ENCODE peak calls at places on chromosomes 2 and 18, in nine cellular contexts. One of them, this sample, is unnamed.

GRCh38 chr2:230690439-230690838 is 22.2 kb upstream of the CAB39 start:
- DNase-seq in cardiac muscle cell: no peak
- DNase-seq in tibial nerve: no peak
- DNase-seq in heart left ventricle: no peak
- DNase-seq in esophagus squamous epithelium: no peak
- DNase-seq in spleen: no peak
- DNase-seq in right atrium auricular region: no peak
- DNase-seq in psoas muscle: peak; percentile 71
- DNase-seq in left ventricle myocardium inferior: peak; percentile 33
- DNase-seq in this sample: no peak

GRCh38 chr2:12636837-12637581 is 79.7 kb upstream of the TRIB2 start:
- DNase-seq in psoas muscle: no peak
- DNase-seq in esophagus squamous epithelium: no peak
- DNase-seq in spleen: no peak
- DNase-seq in tibial nerve: no peak
- DNase-seq in right atrium auricular region: no peak
- DNase-seq in heart left ventricle: no peak
- DNase-seq in cardiac muscle cell: peak; percentile 38
- DNase-seq in left ventricle myocardium inferior: no peak
- DNase-seq in this sample: peak; percentile 50

GRCh38 chr2:234444888-234445287 is 52.0 kb downstream of the ARL4C start:
- DNase-seq in right atrium auricular region: no peak
- DNase-seq in esophagus squamous epithelium: no peak
- DNase-seq in psoas muscle: no peak
- DNase-seq in cardiac muscle cell: no peak
- DNase-seq in heart left ventricle: peak; percentile 60
- DNase-seq in left ventricle myocardium inferior: peak; percentile 24
- DNase-seq in spleen: peak; percentile 91
- DNase-seq in tibial nerve: no peak
- DNase-seq in this sample: no peak

GRCh38 chr2:16026816-16027501 is 86.6 kb downstream of the MYCN start:
- DNase-seq in tibial nerve: no peak
- DNase-seq in left ventricle myocardium inferior: no peak
- DNase-seq in cardiac muscle cell: no peak
- DNase-seq in psoas muscle: no peak
- DNase-seq in spleen: no peak
- DNase-seq in heart left ventricle: no peak
- DNase-seq in esophagus squamous epithelium: no peak
- DNase-seq in right atrium auricular region: no peak
- DNase-seq in this sample: peak; percentile 100

GRCh38 chr18:26863122-26863879 is 2.2 kb downstream of the AQP4 start:
- DNase-seq in heart left ventricle: peak; percentile 78
- DNase-seq in tibial nerve: no peak
- DNase-seq in cardiac muscle cell: peak; percentile 78
- DNase-seq in right atrium auricular region: peak; percentile 63
- DNase-seq in left ventricle myocardium inferior: peak; percentile 83
- DNase-seq in spleen: no peak
- DNase-seq in psoas muscle: peak; percentile 95
- DNase-seq in esophagus squamous epithelium: no peak
- DNase-seq in this sample: peak; percentile 40

GRCh38 chr2:102803897-102804217 is 42.0 kb downstream of the TMEM182 start:
- DNase-seq in left ventricle myocardium inferior: no peak
- DNase-seq in right atrium auricular region: no peak
- DNase-seq in esophagus squamous epithelium: no peak
- DNase-seq in cardiac muscle cell: no peak
- DNase-seq in heart left ventricle: no peak
- DNase-seq in spleen: no peak
- DNase-seq in psoas muscle: peak; percentile 56
- DNase-seq in tibial nerve: no peak
- DNase-seq in this sample: no peak

GRCh38 chr2:172896541-172897144 is 161.0 kb downstream of the RAPGEF4 start:
- DNase-seq in right atrium auricular region: no peak
- DNase-seq in psoas muscle: no peak
- DNase-seq in tibial nerve: no peak
- DNase-seq in left ventricle myocardium inferior: no peak
- DNase-seq in spleen: no peak
- DNase-seq in heart left ventricle: no peak
- DNase-seq in cardiac muscle cell: no peak
- DNase-seq in esophagus squamous epithelium: no peak
- DNase-seq in this sample: no peak

GRCh38 chr2:222305510-222306392 is 7.0 kb upstream of the PAX3 start:
- DNase-seq in cardiac muscle cell: peak; percentile 65
- DNase-seq in esophagus squamous epithelium: no peak
- DNase-seq in right atrium auricular region: no peak
- DNase-seq in tibial nerve: no peak
- DNase-seq in psoas muscle: no peak
- DNase-seq in spleen: peak; percentile 78
- DNase-seq in left ventricle myocardium inferior: no peak
- DNase-seq in heart left ventricle: no peak
- DNase-seq in this sample: no peak

GRCh38 chr18:6929370-6930102 is 188.1 kb downstream of the LAMA1 start:
- DNase-seq in heart left ventricle: no peak
- DNase-seq in cardiac muscle cell: no peak
- DNase-seq in right atrium auricular region: no peak
- DNase-seq in psoas muscle: no peak
- DNase-seq in spleen: no peak
- DNase-seq in left ventricle myocardium inferior: no peak
- DNase-seq in esophagus squamous epithelium: no peak
- DNase-seq in tibial nerve: no peak
- DNase-seq in this sample: peak; percentile 70

GRCh38 chr2:134124047-134124753 is 129.7 kb upstream of the MGAT5 start:
- DNase-seq in heart left ventricle: no peak
- DNase-seq in tibial nerve: no peak
- DNase-seq in left ventricle myocardium inferior: no peak
- DNase-seq in psoas muscle: no peak
- DNase-seq in esophagus squamous epithelium: no peak
- DNase-seq in spleen: no peak
- DNase-seq in cardiac muscle cell: peak; percentile 44
- DNase-seq in right atrium auricular region: no peak
- DNase-seq in this sample: peak; percentile 52

GRCh38 chr2:157504623-157505022 is 60.7 kb upstream of the CYTIP start:
- DNase-seq in spleen: no peak
- DNase-seq in cardiac muscle cell: no peak
- DNase-seq in left ventricle myocardium inferior: no peak
- DNase-seq in esophagus squamous epithelium: no peak
- DNase-seq in right atrium auricular region: no peak
- DNase-seq in heart left ventricle: no peak
- DNase-seq in psoas muscle: no peak
- DNase-seq in tibial nerve: no peak
- DNase-seq in this sample: no peak

GRCh38 chr2:172693037-172693436 is 42.6 kb upstream of the RAPGEF4 start:
- DNase-seq in psoas muscle: no peak
- DNase-seq in spleen: no peak
- DNase-seq in heart left ventricle: peak; percentile 65
- DNase-seq in left ventricle myocardium inferior: peak; percentile 72
- DNase-seq in right atrium auricular region: peak; percentile 64
- DNase-seq in esophagus squamous epithelium: no peak
- DNase-seq in cardiac muscle cell: no peak
- DNase-seq in tibial nerve: no peak
- DNase-seq in this sample: peak; percentile 16

GRCh38 chr2:100983684-100984310 is 18.3 kb upstream of the RPL31 start:
- DNase-seq in esophagus squamous epithelium: no peak
- DNase-seq in tibial nerve: no peak
- DNase-seq in right atrium auricular region: no peak
- DNase-seq in spleen: no peak
- DNase-seq in heart left ventricle: no peak
- DNase-seq in psoas muscle: no peak
- DNase-seq in left ventricle myocardium inferior: no peak
- DNase-seq in cardiac muscle cell: no peak
- DNase-seq in this sample: no peak

GRCh38 chr2:238096311-238097011 is 3.7 kb upstream of the ESPNL start:
- DNase-seq in spleen: no peak
- DNase-seq in tibial nerve: no peak
- DNase-seq in psoas muscle: peak; percentile 42
- DNase-seq in esophagus squamous epithelium: no peak
- DNase-seq in heart left ventricle: no peak
- DNase-seq in right atrium auricular region: peak; percentile 40
- DNase-seq in cardiac muscle cell: no peak
- DNase-seq in left ventricle myocardium inferior: no peak
- DNase-seq in this sample: no peak

GRCh38 chr2:218230882-218231281 is 13.9 kb downstream of the ARPC2 start:
- DNase-seq in cardiac muscle cell: no peak
- DNase-seq in psoas muscle: no peak
- DNase-seq in tibial nerve: no peak
- DNase-seq in spleen: no peak
- DNase-seq in heart left ventricle: no peak
- DNase-seq in esophagus squamous epithelium: no peak
- DNase-seq in right atrium auricular region: no peak
- DNase-seq in left ventricle myocardium inferior: no peak
- DNase-seq in this sample: no peak

GRCh38 chr2:145332210-145332609 is 812.3 kb upstream of the ZEB2 start:
- DNase-seq in cardiac muscle cell: no peak
- DNase-seq in left ventricle myocardium inferior: no peak
- DNase-seq in spleen: no peak
- DNase-seq in heart left ventricle: no peak
- DNase-seq in tibial nerve: no peak
- DNase-seq in esophagus squamous epithelium: no peak
- DNase-seq in psoas muscle: no peak
- DNase-seq in right atrium auricular region: no peak
- DNase-seq in this sample: no peak

GRCh38 chr2:219453691-219454131 is 19.1 kb downstream of the SPEG start:
- DNase-seq in tibial nerve: peak; percentile 17
- DNase-seq in cardiac muscle cell: peak; percentile 60
- DNase-seq in spleen: no peak
- DNase-seq in heart left ventricle: peak; percentile 85
- DNase-seq in psoas muscle: peak; percentile 78
- DNase-seq in esophagus squamous epithelium: no peak
- DNase-seq in right atrium auricular region: peak; percentile 83
- DNase-seq in left ventricle myocardium inferior: peak; percentile 76
- DNase-seq in this sample: peak; percentile 97

GRCh38 chr2:219455635-219456034 is 21.0 kb downstream of the SPEG start:
- DNase-seq in tibial nerve: no peak
- DNase-seq in esophagus squamous epithelium: no peak
- DNase-seq in heart left ventricle: no peak
- DNase-seq in spleen: no peak
- DNase-seq in psoas muscle: no peak
- DNase-seq in right atrium auricular region: no peak
- DNase-seq in left ventricle myocardium inferior: no peak
- DNase-seq in cardiac muscle cell: no peak
- DNase-seq in this sample: no peak

GRCh38 chr2:219452361-219453317 is 18.0 kb downstream of the SPEG start:
- DNase-seq in cardiac muscle cell: no peak
- DNase-seq in tibial nerve: peak; percentile 21
- DNase-seq in esophagus squamous epithelium: no peak
- DNase-seq in spleen: no peak
- DNase-seq in heart left ventricle: peak; percentile 66
- DNase-seq in right atrium auricular region: peak; percentile 81
- DNase-seq in left ventricle myocardium inferior: no peak
- DNase-seq in psoas muscle: peak; percentile 90
- DNase-seq in this sample: peak; percentile 93

GRCh38 chr2:219451626-219452360 is 17.1 kb downstream of the SPEG start:
- DNase-seq in cardiac muscle cell: no peak
- DNase-seq in spleen: no peak
- DNase-seq in right atrium auricular region: peak; percentile 78
- DNase-seq in esophagus squamous epithelium: no peak
- DNase-seq in left ventricle myocardium inferior: peak; percentile 65
- DNase-seq in heart left ventricle: peak; percentile 69
- DNase-seq in tibial nerve: no peak
- DNase-seq in psoas muscle: peak; percentile 92
- DNase-seq in this sample: peak; percentile 83

DNA sequence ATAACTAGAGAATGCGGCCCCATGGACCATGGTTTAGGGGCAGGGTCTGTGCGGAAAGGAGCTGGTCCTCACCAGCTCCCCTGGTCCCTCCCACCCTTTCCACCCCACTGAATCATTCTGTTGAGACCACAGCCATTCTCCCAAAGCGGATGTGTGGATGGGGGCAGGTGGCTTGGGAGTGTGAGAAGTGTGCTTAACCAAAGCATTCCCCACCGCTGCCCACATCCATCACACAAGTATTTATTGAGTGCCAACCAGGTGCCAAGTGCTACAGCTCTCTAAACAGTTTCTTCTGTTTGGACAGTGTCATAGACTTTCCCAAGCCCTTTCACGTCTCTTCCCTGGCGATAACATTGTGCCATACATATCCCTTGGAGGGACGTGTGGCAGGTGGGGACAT is 19.6 kb downstream of the SPEG start:
- DNase-seq in heart left ventricle: no peak
- DNase-seq in left ventricle myocardium inferior: no peak
- DNase-seq in right atrium auricular region: no peak
- DNase-seq in spleen: no peak
- DNase-seq in cardiac muscle cell: no peak
- DNase-seq in esophagus squamous epithelium: no peak
- DNase-seq in psoas muscle: no peak
- DNase-seq in tibial nerve: no peak
- DNase-seq in this sample: no peak
- H3K4me1 ChIP-seq in heart left ventricle: no peaks in the 10 kb centered on the region
- H3K4me1 ChIP-seq in left ventricle myocardium inferior: peaks cover 54% of the 10 kb centered on the region
- H3K4me1 ChIP-seq in right atrium auricular region: no peaks in the 10 kb centered on the region
- H3K4me1 ChIP-seq in spleen: peaks cover under 1% of the 10 kb centered on the region
- H3K4me1 ChIP-seq in cardiac muscle cell: peaks cover 32% of the 10 kb centered on the region
- H3K4me1 ChIP-seq in esophagus squamous epithelium: peaks cover 33% of the 10 kb centered on the region
- H3K4me1 ChIP-seq in psoas muscle: peaks cover 66% of the 10 kb centered on the region
- H3K4me1 ChIP-seq in tibial nerve: peaks cover 15% of the 10 kb centered on the region
- H3K4me1 ChIP-seq in this sample: peaks cover 40% of the 10 kb centered on the region

GRCh38 chr18:2223859-2224258 is 347.4 kb downstream of the METTL4 start:
- DNase-seq in right atrium auricular region: no peak
- DNase-seq in heart left ventricle: no peak
- DNase-seq in spleen: no peak
- DNase-seq in psoas muscle: no peak
- DNase-seq in tibial nerve: peak; percentile 33
- DNase-seq in esophagus squamous epithelium: no peak
- DNase-seq in left ventricle myocardium inferior: no peak
- DNase-seq in cardiac muscle cell: peak; percentile 21
- DNase-seq in this sample: peak; percentile 2
- TF ChIP-seq CTCF in right atrium auricular region: peak; percentile 46
- TF ChIP-seq CTCF in heart left ventricle: peak; percentile 32
- TF ChIP-seq CTCF in spleen: peak; percentile 37
- TF ChIP-seq CTCF in psoas muscle: peak; percentile 23
- TF ChIP-seq CTCF in tibial nerve: no peak
- TF ChIP-seq CTCF in esophagus squamous epithelium: peak; percentile 47
- TF ChIP-seq CTCF in left ventricle myocardium inferior: peak; percentile 70
- TF ChIP-seq CTCF in cardiac muscle cell: peak; percentile 76
- TF ChIP-seq CTCF in this sample: peak; percentile 40

GRCh38 chr2:176152350-176153181 is 1.2 kb downstream of the HOXD4 start:
- DNase-seq in spleen: no peak
- DNase-seq in esophagus squamous epithelium: no peak
- DNase-seq in psoas muscle: no peak
- DNase-seq in right atrium auricular region: no peak
- DNase-seq in cardiac muscle cell: no peak
- DNase-seq in heart left ventricle: no peak
- DNase-seq in tibial nerve: no peak
- DNase-seq in left ventricle myocardium inferior: no peak
- DNase-seq in this sample: no peak
- H3K27me3 ChIP-seq in spleen: peaks cover 76% of the 10 kb centered on the region
- H3K27me3 ChIP-seq in esophagus squamous epithelium: peaks cover 100% of the 10 kb centered on the region
- H3K27me3 ChIP-seq in psoas muscle: peaks cover 2% of the 10 kb centered on the region
- H3K27me3 ChIP-seq in right atrium auricular region: peaks cover 52% of the 10 kb centered on the region
- H3K27me3 ChIP-seq in cardiac muscle cell: peaks cover 100% of the 10 kb centered on the region
- H3K27me3 ChIP-seq in heart left ventricle: peaks cover 98% of the 10 kb centered on the region
- H3K27me3 ChIP-seq in tibial nerve: no peaks in the 10 kb centered on the region
- H3K27me3 ChIP-seq in left ventricle myocardium inferior: peaks cover 100% of the 10 kb centered on the region
- H3K27me3 ChIP-seq in this sample: no peaks in the 10 kb centered on the region

DNA sequence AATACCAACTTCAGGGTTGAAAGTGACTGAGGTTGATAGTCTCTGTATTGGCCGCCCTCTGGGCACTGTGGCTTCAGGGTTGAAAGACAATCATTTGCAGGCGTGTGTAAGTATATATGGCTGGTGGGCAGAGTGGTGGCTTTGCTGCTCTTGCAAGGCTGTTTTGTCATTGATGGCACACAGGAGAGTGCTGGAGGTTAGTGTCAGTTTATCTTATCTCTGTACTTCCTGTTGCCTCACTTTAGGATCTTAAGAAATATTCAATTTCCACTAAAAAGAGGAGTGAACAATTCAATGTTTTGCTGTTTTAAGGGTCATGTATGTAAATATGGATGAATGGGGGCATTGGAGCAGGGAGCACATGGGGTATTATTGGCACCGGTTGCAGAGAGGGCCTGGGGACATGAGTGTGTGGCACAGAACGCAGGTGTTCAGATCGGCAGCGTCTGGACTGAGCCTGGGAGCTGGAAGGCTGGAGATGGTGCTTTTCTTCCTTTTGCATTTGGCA is 51.5 kb downstream of the NCK2 start:
- DNase-seq in heart left ventricle: no peak
- DNase-seq in spleen: no peak
- DNase-seq in right atrium auricular region: no peak
- DNase-seq in left ventricle myocardium inferior: no peak
- DNase-seq in psoas muscle: no peak
- DNase-seq in esophagus squamous epithelium: no peak
- DNase-seq in tibial nerve: no peak
- DNase-seq in cardiac muscle cell: no peak
- DNase-seq in this sample: peak; percentile 28
- H3K4me1 ChIP-seq in heart left ventricle: peaks cover 7% of the 10 kb centered on the region
- H3K4me1 ChIP-seq in spleen: peaks cover 100% of the 10 kb centered on the region
- H3K4me1 ChIP-seq in right atrium auricular region: no peaks in the 10 kb centered on the region
- H3K4me1 ChIP-seq in left ventricle myocardium inferior: peaks cover 81% of the 10 kb centered on the region
- H3K4me1 ChIP-seq in psoas muscle: peaks cover 52% of the 10 kb centered on the region
- H3K4me1 ChIP-seq in esophagus squamous epithelium: peaks cover 100% of the 10 kb centered on the region
- H3K4me1 ChIP-seq in tibial nerve: peaks cover 78% of the 10 kb centered on the region
- H3K4me1 ChIP-seq in cardiac muscle cell: peaks cover 17% of the 10 kb centered on the region
- H3K4me1 ChIP-seq in this sample: no peaks in the 10 kb centered on the region